ENCODE peak calls at places on chromosomes 16 and 17, in nine cellular contexts. One of them, this sample, is unnamed.
A peak's percentile ranks its signal among the peaks of the same experiment; 100 is the strongest.

GRCh38 chr16:10266809-10267208 is 84.6 kb upstream of the GRIN2A start:
- DNase-seq in stomach: no peak
- DNase-seq in neuronal stem cell: no peak
- DNase-seq in ovary: no peak
- DNase-seq in uterus: no peak
- DNase-seq in WERI-Rb-1: no peak
- DNase-seq in heart right ventricle: no peak
- DNase-seq in fibroblast of lung: no peak
- DNase-seq in effector memory CD4-positive, alpha-beta T cell: no peak
- DNase-seq in this sample: no peak

GRCh38 chr16:20818929-20819585 is 12.7 kb downstream of the REXO5 start:
- DNase-seq in stomach: no peak
- DNase-seq in neuronal stem cell: no peak
- DNase-seq in heart right ventricle: no peak
- DNase-seq in uterus: no peak
- DNase-seq in effector memory CD4-positive, alpha-beta T cell: no peak
- DNase-seq in fibroblast of lung: no peak
- DNase-seq in WERI-Rb-1: no peak
- DNase-seq in ovary: no peak
- DNase-seq in this sample: no peak

GRCh38 chr16:29310852-29311314 is 95.6 kb downstream of the NPIPB11 start:
- DNase-seq in neuronal stem cell: no peak
- DNase-seq in stomach: peak; percentile 86
- DNase-seq in effector memory CD4-positive, alpha-beta T cell: no peak
- DNase-seq in heart right ventricle: no peak
- DNase-seq in uterus: peak; percentile 44
- DNase-seq in fibroblast of lung: peak; percentile 29
- DNase-seq in WERI-Rb-1: no peak
- DNase-seq in ovary: peak; percentile 77
- DNase-seq in this sample: peak; percentile 33

GRCh38 chr17:76273923-76274558 is 8.9 kb downstream of the UBALD2 start:
- DNase-seq in WERI-Rb-1: no peak
- DNase-seq in neuronal stem cell: no peak
- DNase-seq in fibroblast of lung: no peak
- DNase-seq in heart right ventricle: no peak
- DNase-seq in effector memory CD4-positive, alpha-beta T cell: no peak
- DNase-seq in stomach: no peak
- DNase-seq in ovary: no peak
- DNase-seq in uterus: no peak
- DNase-seq in this sample: no peak

GRCh38 chr16:4852221-4852872 is 5.1 kb downstream of the UBN1 start:
- DNase-seq in stomach: no peak
- DNase-seq in ovary: no peak
- DNase-seq in WERI-Rb-1: no peak
- DNase-seq in heart right ventricle: no peak
- DNase-seq in neuronal stem cell: no peak
- DNase-seq in fibroblast of lung: peak; percentile 36
- DNase-seq in effector memory CD4-positive, alpha-beta T cell: no peak
- DNase-seq in uterus: no peak
- DNase-seq in this sample: no peak

GRCh38 chr17:27603870-27604794 is 26.9 kb upstream of the LGALS9 start:
- DNase-seq in WERI-Rb-1: no peak
- DNase-seq in stomach: peak; percentile 75
- DNase-seq in neuronal stem cell: no peak
- DNase-seq in heart right ventricle: no peak
- DNase-seq in uterus: no peak
- DNase-seq in ovary: no peak
- DNase-seq in fibroblast of lung: no peak
- DNase-seq in effector memory CD4-positive, alpha-beta T cell: no peak
- DNase-seq in this sample: no peak

GRCh38 chr16:64478258-64478906 is 643.5 kb downstream of the CDH11 start:
- DNase-seq in stomach: no peak
- DNase-seq in neuronal stem cell: no peak
- DNase-seq in ovary: no peak
- DNase-seq in heart right ventricle: no peak
- DNase-seq in fibroblast of lung: peak; percentile 67
- DNase-seq in WERI-Rb-1: no peak
- DNase-seq in uterus: no peak
- DNase-seq in effector memory CD4-positive, alpha-beta T cell: no peak
- DNase-seq in this sample: no peak

GRCh38 chr17:20613248-20613647 is 33.7 kb downstream of the CDRT15L2 start:
- DNase-seq in effector memory CD4-positive, alpha-beta T cell: no peak
- DNase-seq in neuronal stem cell: no peak
- DNase-seq in ovary: no peak
- DNase-seq in fibroblast of lung: no peak
- DNase-seq in WERI-Rb-1: no peak
- DNase-seq in stomach: no peak
- DNase-seq in uterus: no peak
- DNase-seq in heart right ventricle: no peak
- DNase-seq in this sample: no peak

GRCh38 chr17:33115351-33115750 is 123.7 kb downstream of the SPACA3 start:
- DNase-seq in neuronal stem cell: no peak
- DNase-seq in heart right ventricle: no peak
- DNase-seq in ovary: no peak
- DNase-seq in fibroblast of lung: no peak
- DNase-seq in stomach: no peak
- DNase-seq in uterus: no peak
- DNase-seq in WERI-Rb-1: no peak
- DNase-seq in effector memory CD4-positive, alpha-beta T cell: no peak
- DNase-seq in this sample: no peak

GRCh38 chr16:57264950-57265371 is 19.5 kb downstream of the PLLP start:
- DNase-seq in neuronal stem cell: no peak
- DNase-seq in heart right ventricle: no peak
- DNase-seq in fibroblast of lung: no peak
- DNase-seq in effector memory CD4-positive, alpha-beta T cell: no peak
- DNase-seq in uterus: no peak
- DNase-seq in ovary: no peak
- DNase-seq in WERI-Rb-1: no peak
- DNase-seq in stomach: peak; percentile 94
- DNase-seq in this sample: no peak

GRCh38 chr16:51337662-51338061 is 186.6 kb upstream of the SALL1 start:
- DNase-seq in uterus: no peak
- DNase-seq in ovary: no peak
- DNase-seq in WERI-Rb-1: peak; percentile 36
- DNase-seq in stomach: no peak
- DNase-seq in neuronal stem cell: no peak
- DNase-seq in fibroblast of lung: no peak
- DNase-seq in heart right ventricle: no peak
- DNase-seq in effector memory CD4-positive, alpha-beta T cell: no peak
- DNase-seq in this sample: no peak

GRCh38 chr17:1511756-1512321 is 4.6 kb downstream of the INPP5K start:
- DNase-seq in uterus: no peak
- DNase-seq in stomach: peak; percentile 60
- DNase-seq in neuronal stem cell: no peak
- DNase-seq in WERI-Rb-1: peak; percentile 37
- DNase-seq in heart right ventricle: peak; percentile 45
- DNase-seq in effector memory CD4-positive, alpha-beta T cell: no peak
- DNase-seq in ovary: no peak
- DNase-seq in fibroblast of lung: peak; percentile 56
- DNase-seq in this sample: no peak

DNA sequence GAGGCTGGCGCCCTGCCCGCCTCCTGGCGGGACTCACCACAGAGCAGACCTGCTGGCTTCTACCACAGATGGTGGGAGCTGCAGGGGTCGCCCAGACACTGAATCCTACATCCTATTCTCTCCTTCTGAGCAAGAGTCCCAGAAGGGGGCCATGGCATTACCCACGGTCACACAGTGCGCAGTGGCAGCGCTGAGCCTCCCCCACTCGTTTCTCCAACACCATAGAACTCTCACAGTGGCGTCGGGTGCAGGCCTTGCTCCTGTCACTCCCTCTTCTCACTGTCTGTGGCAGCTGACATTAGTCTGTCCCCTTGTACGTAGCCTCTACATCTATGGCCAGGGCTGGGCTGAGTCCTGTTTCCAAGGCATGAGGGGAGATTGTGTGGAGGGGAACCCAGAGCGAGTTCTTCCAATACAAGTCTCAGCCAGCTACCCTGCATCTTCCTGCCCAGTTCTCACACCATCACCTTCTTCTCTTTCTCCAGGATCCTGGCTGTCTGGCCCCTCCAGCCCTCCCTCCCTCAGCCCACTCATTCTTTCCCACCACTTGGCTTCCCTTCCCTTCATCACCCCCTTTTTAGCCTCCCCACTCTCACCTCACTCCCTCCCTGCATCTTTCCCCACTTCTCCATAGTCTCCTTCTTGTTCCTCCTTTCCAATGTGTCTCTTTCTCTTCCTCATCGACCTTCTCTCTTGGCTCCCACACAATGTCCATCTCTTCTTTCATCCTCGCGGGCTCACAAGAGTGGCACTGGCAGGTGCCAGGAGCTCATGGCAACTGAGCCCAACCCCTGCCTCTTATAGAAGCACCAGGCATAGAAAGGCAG is 5.9 kb downstream of the UBTF start:
- DNase-seq in ovary: peak; percentile 45
- DNase-seq in uterus: no peak
- DNase-seq in heart right ventricle: no peak
- DNase-seq in neuronal stem cell: no peak
- DNase-seq in fibroblast of lung: no peak
- DNase-seq in WERI-Rb-1: no peak
- DNase-seq in effector memory CD4-positive, alpha-beta T cell: no peak
- DNase-seq in stomach: no peak
- DNase-seq in this sample: no peak
- H3K27ac ChIP-seq in ovary: no peak overlapping the region
- H3K27ac ChIP-seq in uterus: no peak overlapping the region
- H3K27ac ChIP-seq in heart right ventricle: no peak overlapping the region
- H3K27ac ChIP-seq in neuronal stem cell: no peak overlapping the region
- H3K27ac ChIP-seq in fibroblast of lung: no peak overlapping the region
- H3K27ac ChIP-seq in WERI-Rb-1: peak overlapping the region; percentile 46
- H3K27ac ChIP-seq in effector memory CD4-positive, alpha-beta T cell: peak overlapping the region; percentile 7
- H3K27ac ChIP-seq in stomach: no peak overlapping the region
- H3K27ac ChIP-seq in this sample: no peak overlapping the region

DNA sequence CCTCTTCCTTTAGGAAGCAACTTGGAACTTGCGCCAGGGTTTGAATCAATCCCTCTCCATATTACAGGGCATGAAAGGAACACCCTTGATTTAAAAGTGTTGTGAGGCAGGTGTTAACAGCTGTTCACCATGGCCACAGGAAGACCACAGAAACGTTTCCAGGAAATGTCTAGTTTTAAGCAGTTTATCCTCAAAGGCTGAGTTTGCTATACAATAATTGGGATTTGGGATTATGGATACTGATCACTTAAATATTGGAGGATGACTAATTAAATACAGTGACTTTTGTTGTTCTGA is 77.5 kb downstream of the RPTOR start:
- DNase-seq in WERI-Rb-1: no peak
- DNase-seq in stomach: no peak
- DNase-seq in neuronal stem cell: no peak
- DNase-seq in fibroblast of lung: no peak
- DNase-seq in heart right ventricle: no peak
- DNase-seq in uterus: no peak
- DNase-seq in effector memory CD4-positive, alpha-beta T cell: no peak
- DNase-seq in ovary: no peak
- DNase-seq in this sample: no peak
- H3K4me3 ChIP-seq in WERI-Rb-1: no peak overlapping the region
- H3K4me3 ChIP-seq in stomach: no peak overlapping the region
- H3K4me3 ChIP-seq in neuronal stem cell: no peak overlapping the region
- H3K4me3 ChIP-seq in fibroblast of lung: no peak overlapping the region
- H3K4me3 ChIP-seq in heart right ventricle: no peak overlapping the region
- H3K4me3 ChIP-seq in uterus: no peak overlapping the region
- H3K4me3 ChIP-seq in effector memory CD4-positive, alpha-beta T cell: no peak overlapping the region
- H3K4me3 ChIP-seq in ovary: no peak overlapping the region
- H3K4me3 ChIP-seq in this sample: no peak overlapping the region

GRCh38 chr17:50036455-50037320 is 19.2 kb upstream of the ITGA3 start:
- DNase-seq in WERI-Rb-1: peak; percentile 57
- DNase-seq in stomach: no peak
- DNase-seq in uterus: no peak
- DNase-seq in heart right ventricle: no peak
- DNase-seq in effector memory CD4-positive, alpha-beta T cell: no peak
- DNase-seq in fibroblast of lung: no peak
- DNase-seq in neuronal stem cell: no peak
- DNase-seq in ovary: no peak
- DNase-seq in this sample: no peak

GRCh38 chr17:50037321-50038107 is 18.4 kb upstream of the ITGA3 start:
- DNase-seq in ovary: peak; percentile 86
- DNase-seq in WERI-Rb-1: peak; percentile 61
- DNase-seq in stomach: peak; percentile 56
- DNase-seq in effector memory CD4-positive, alpha-beta T cell: no peak
- DNase-seq in uterus: peak; percentile 74
- DNase-seq in neuronal stem cell: no peak
- DNase-seq in heart right ventricle: no peak
- DNase-seq in fibroblast of lung: peak; percentile 94
- DNase-seq in this sample: peak; percentile 16

GRCh38 chr17:50042211-50042610 is 13.7 kb upstream of the ITGA3 start:
- DNase-seq in effector memory CD4-positive, alpha-beta T cell: no peak
- DNase-seq in WERI-Rb-1: no peak
- DNase-seq in fibroblast of lung: no peak
- DNase-seq in ovary: no peak
- DNase-seq in heart right ventricle: no peak
- DNase-seq in stomach: no peak
- DNase-seq in uterus: no peak
- DNase-seq in neuronal stem cell: no peak
- DNase-seq in this sample: peak; percentile 26

GRCh38 chr17:50035930-50036329 is 20.0 kb upstream of the ITGA3 start:
- DNase-seq in WERI-Rb-1: no peak
- DNase-seq in stomach: no peak
- DNase-seq in heart right ventricle: no peak
- DNase-seq in effector memory CD4-positive, alpha-beta T cell: no peak
- DNase-seq in ovary: no peak
- DNase-seq in uterus: no peak
- DNase-seq in fibroblast of lung: no peak
- DNase-seq in neuronal stem cell: no peak
- DNase-seq in this sample: no peak

GRCh38 chr17:50039058-50039457 is 16.9 kb upstream of the ITGA3 start:
- DNase-seq in WERI-Rb-1: no peak
- DNase-seq in uterus: no peak
- DNase-seq in heart right ventricle: no peak
- DNase-seq in ovary: peak; percentile 15
- DNase-seq in effector memory CD4-positive, alpha-beta T cell: no peak
- DNase-seq in neuronal stem cell: no peak
- DNase-seq in fibroblast of lung: no peak
- DNase-seq in stomach: no peak
- DNase-seq in this sample: no peak
- H3K27ac ChIP-seq in WERI-Rb-1: no peak overlapping the region
- H3K27ac ChIP-seq in uterus: no peak overlapping the region
- H3K27ac ChIP-seq in heart right ventricle: no peak overlapping the region
- H3K27ac ChIP-seq in ovary: no peak overlapping the region
- H3K27ac ChIP-seq in effector memory CD4-positive, alpha-beta T cell: no peak overlapping the region
- H3K27ac ChIP-seq in neuronal stem cell: no peak overlapping the region
- H3K27ac ChIP-seq in fibroblast of lung: no peak overlapping the region
- H3K27ac ChIP-seq in stomach: no peak overlapping the region
- H3K27ac ChIP-seq in this sample: no peak overlapping the region

DNA sequence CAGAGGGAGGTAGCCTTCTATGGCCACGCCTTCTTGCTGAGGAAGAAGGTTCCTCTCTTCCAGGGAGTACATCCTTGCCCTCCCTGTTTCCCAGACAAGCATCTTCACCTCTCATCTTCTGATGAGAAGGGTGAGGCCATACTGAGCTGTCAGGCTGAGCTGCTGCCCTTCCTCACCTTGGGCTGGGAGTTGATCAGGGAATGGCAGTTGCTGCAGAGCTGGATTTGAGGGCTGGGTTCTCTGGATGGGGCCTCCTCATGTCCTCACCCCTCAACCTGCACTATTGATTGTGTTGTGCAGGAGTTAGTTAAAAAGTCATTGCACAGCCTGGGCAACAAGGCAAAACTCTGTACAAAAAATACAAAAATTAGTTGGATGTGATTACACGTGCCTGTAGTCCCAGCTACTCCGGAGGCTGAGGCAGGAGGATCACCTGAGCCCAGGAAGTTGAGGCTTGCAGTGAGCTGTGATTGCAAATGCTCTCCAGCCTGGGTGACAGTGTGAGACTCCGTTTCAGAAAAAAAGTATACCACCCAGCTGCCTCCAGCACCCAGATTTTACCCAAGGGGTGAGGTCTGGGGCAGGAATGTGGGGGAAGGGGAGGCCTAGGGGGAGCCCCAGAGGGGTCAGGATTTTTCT is 2.0 kb downstream of the ERBB2 start:
- DNase-seq in WERI-Rb-1: no peak
- DNase-seq in stomach: no peak
- DNase-seq in uterus: no peak
- DNase-seq in effector memory CD4-positive, alpha-beta T cell: no peak
- DNase-seq in heart right ventricle: no peak
- DNase-seq in neuronal stem cell: no peak
- DNase-seq in fibroblast of lung: no peak
- DNase-seq in ovary: no peak
- DNase-seq in this sample: no peak
- H3K4me3 ChIP-seq in WERI-Rb-1: no peak overlapping the region
- H3K4me3 ChIP-seq in stomach: peak overlapping the region; percentile 96
- H3K4me3 ChIP-seq in uterus: no peak overlapping the region
- H3K4me3 ChIP-seq in effector memory CD4-positive, alpha-beta T cell: no peak overlapping the region
- H3K4me3 ChIP-seq in heart right ventricle: no peak overlapping the region
- H3K4me3 ChIP-seq in neuronal stem cell: no peak overlapping the region
- H3K4me3 ChIP-seq in fibroblast of lung: no peak overlapping the region
- H3K4me3 ChIP-seq in ovary: no peak overlapping the region
- H3K4me3 ChIP-seq in this sample: no peak overlapping the region

This sample was measured in dorsolateral prefrontal cortex.